ENCODE peak calls at places on chromosomes 12 and 14, in seven cellular contexts. Y, F, X, I, R, D and L are unnamed samples.

GRCh38 chr14:91231446-91231845 is 13.1 kb downstream of the GPR68 start:
- DNase-seq in Y (no peak), F (no peak), X (no peak), I (no peak), R (no peak), D (no peak), L (no peak)

GRCh38 chr14:84864582-84865271 is 665.2 kb upstream of the FLRT2 start:
- DNase-seq in Y (no peak), F (peak), X (no peak), I (no peak), R (no peak), D (no peak), L (no peak)

GRCh38 chr12:84637926-84638325 is 274.7 kb downstream of the SLC6A15 start:
- DNase-seq in Y (no peak), F (no peak), X (no peak), I (no peak), R (no peak), D (peak), L (peak)

GRCh38 chr12:53365245-53365904 is 14.6 kb upstream of the SP1 start:
- DNase-seq in Y (no peak), F (no peak), X (no peak), I (no peak), R (no peak), D (peak), L (no peak)

GRCh38 chr14:23660290-23661226 is 24.4 kb downstream of the DHRS2 start:
- DNase-seq in Y (no peak), F (no peak), X (no peak), I (no peak), R (no peak), D (no peak), L (no peak)

GRCh38 chr12:1277905-1278304 is 286.9 kb downstream of the ERC1 start:
- DNase-seq in Y (no peak), F (peak), X (no peak), I (no peak), R (no peak), D (no peak), L (no peak)

GRCh38 chr12:96223411-96224218 is 29.4 kb downstream of the ELK3 start:
- DNase-seq in Y (no peak), F (no peak), X (no peak), I (no peak), R (no peak), D (no peak), L (no peak)

GRCh38 chr12:45235087-45236025 is 19.5 kb downstream of the ANO6 start:
- DNase-seq in Y (no peak), F (no peak), X (no peak), I (peak), R (no peak), D (peak), L (peak)

GRCh38 chr14:24665440-24665991 is 31.5 kb upstream of the GZMB start:
- DNase-seq in Y (no peak), F (no peak), X (no peak), I (no peak), R (no peak), D (no peak), L (no peak)

GRCh38 chr14:52610187-52610586 is 57.6 kb downstream of the GPR137C start:
- DNase-seq in Y (no peak), F (no peak), X (no peak), I (no peak), R (no peak), D (no peak), L (no peak)

GRCh38 chr12:89140580-89141236 is 211.6 kb downstream of the DUSP6 start:
- DNase-seq in Y (peak), F (no peak), X (no peak), I (no peak), R (no peak), D (peak), L (peak)

GRCh38 chr12:90854136-90854689 is 100.8 kb downstream of the CCER1 start:
- DNase-seq in Y (no peak), F (peak), X (no peak), I (peak), R (peak), D (peak), L (peak)

GRCh38 chr14:102915292-102916110 is 7.0 kb upstream of the AMN start:
- DNase-seq in Y (no peak), F (no peak), X (no peak), I (no peak), R (no peak), D (no peak), L (no peak)

GRCh38 chr12:14828896-14829295 is 14.4 kb downstream of the ART4 start:
- DNase-seq in Y (no peak), F (peak), X (no peak), I (no peak), R (no peak), D (peak), L (no peak)

GRCh38 chr14:80996049-80996901 is 40.9 kb downstream of the TSHR start:
- DNase-seq in Y (no peak), F (peak), X (no peak), I (peak), R (peak), D (peak), L (peak)

GRCh38 chr12:76762556-76762955 is 1.4 kb upstream of the ZDHHC17 start:
- DNase-seq in Y (no peak), F (peak), X (no peak), I (no peak), R (no peak), D (no peak), L (no peak)

GRCh38 chr12:26018926-26019325 is 60.4 kb downstream of the RASSF8 start:
- DNase-seq in Y (no peak), F (no peak), X (no peak), I (no peak), R (no peak), D (no peak), L (no peak)

GRCh38 chr12:79555006-79555925 is 135.5 kb downstream of the PAWR start:
- DNase-seq in Y (no peak), F (peak), X (no peak), I (no peak), R (no peak), D (peak), L (peak)

GRCh38 chr12:98352218-98352811 is 163.1 kb upstream of the TMPO start:
- DNase-seq in Y (no peak), F (no peak), X (no peak), I (no peak), R (no peak), D (peak), L (peak)

GRCh38 chr12:130249376-130249775 is 87.1 kb downstream of the FZD10 start:
- DNase-seq in Y (no peak), F (no peak), X (no peak), I (no peak), R (no peak), D (no peak), L (no peak)

GRCh38 chr12:113912761-113913295 is 53.3 kb downstream of the RBM19 start:
- DNase-seq in Y (peak), F (peak), X (peak), I (peak), R (peak), D (peak), L (no peak)

GRCh38 chr12:76768566-76768965 is 4.7 kb downstream of the ZDHHC17 start:
- DNase-seq in Y (no peak), F (no peak), X (no peak), I (no peak), R (no peak), D (no peak), L (no peak)

GRCh38 chr12:21379218-21379617 is 6.5 kb downstream of the IAPP start:
- DNase-seq in Y (no peak), F (no peak), X (no peak), I (no peak), R (no peak), D (no peak), L (no peak)

GRCh38 chr12:121145221-121145620 is 12.5 kb downstream of the P2RX7 start:
- DNase-seq in Y (no peak), F (no peak), X (no peak), I (no peak), R (no peak), D (peak), L (no peak)

GRCh38 chr12:31204995-31205582 is 120.9 kb downstream of the SINHCAF start:
- DNase-seq in Y (no peak), F (no peak), X (no peak), I (no peak), R (no peak), D (peak), L (peak)

GRCh38 chr12:98373982-98374381 is 141.4 kb upstream of the TMPO start:
- DNase-seq in Y (no peak), F (no peak), X (no peak), I (no peak), R (no peak), D (peak), L (peak)

GRCh38 chr12:54375258-54375579 is 9.3 kb downstream of the ZNF385A start:
- DNase-seq in Y (no peak), F (no peak), X (no peak), I (no peak), R (no peak), D (no peak), L (no peak)

GRCh38 chr14:92039073-92039719 is 663 bp downstream of the TRIP11 start:
- DNase-seq in Y (no peak), F (peak), X (no peak), I (peak), R (peak), D (peak), L (peak)

GRCh38 chr12:122841544-122842321 is 6.5 kb downstream of the HIP1R start:
- DNase-seq in Y (no peak), F (no peak), X (peak), I (peak), R (no peak), D (peak), L (no peak)

GRCh38 chr14:52694761-52695480 is 437 bp downstream of the ERO1A start:
- DNase-seq in Y (peak), F (peak), X (peak), I (peak), R (peak), D (peak), L (peak)

GRCh38 chr12:39402922-39403321 is 40.0 kb downstream of the KIF21A start:
- DNase-seq in Y (no peak), F (no peak), X (no peak), I (no peak), R (no peak), D (no peak), L (no peak)

GRCh38 chr12:94929780-94930179 is 73.7 kb downstream of the NDUFA12 start:
- DNase-seq in Y (no peak), F (no peak), X (no peak), I (no peak), R (no peak), D (no peak), L (no peak)

GRCh38 chr12:3602488-3602887 is 111.5 kb downstream of the PRMT8 start:
- DNase-seq in Y (no peak), F (no peak), X (no peak), I (no peak), R (no peak), D (no peak), L (no peak)

DNA sequence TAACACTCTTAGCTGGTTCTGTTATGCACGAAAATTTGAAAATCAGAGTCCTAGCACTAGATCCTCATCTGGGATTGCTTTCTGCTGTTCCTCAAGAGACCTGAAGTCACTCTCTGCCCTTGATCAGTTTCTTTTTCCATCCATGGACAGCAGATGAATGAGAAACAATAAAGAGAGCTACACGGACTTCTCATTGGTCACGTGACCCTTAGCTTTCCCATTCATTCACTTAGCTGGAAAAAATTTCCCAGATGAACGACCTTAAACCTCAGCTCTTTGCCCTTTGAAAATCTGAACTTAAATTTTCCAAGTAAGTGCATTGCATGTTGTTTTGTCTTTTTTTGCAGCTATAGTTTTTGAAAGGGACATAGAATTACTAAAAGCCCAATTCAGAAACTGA is 27.2 kb upstream of the RGS6 start:
- DNase-seq in Y (no peak), F (no peak), X (no peak), I (no peak), R (no peak), D (no peak), L (no peak)
- H3K4me3 ChIP-seq in Y (no peak), F (no peak), X (no peak), I (no peak), R (no peak), D (no peak), L (no peak)

GRCh38 chr12:132124766-132125425 is 19.2 kb downstream of the DDX51 start:
- DNase-seq in Y (no peak), F (no peak), X (no peak), I (no peak), R (no peak), D (no peak), L (no peak)

GRCh38 chr12:132129007-132129406 is 15.1 kb downstream of the DDX51 start:
- DNase-seq in Y (no peak), F (no peak), X (no peak), I (no peak), R (no peak), D (no peak), L (no peak)

GRCh38 chr12:132123970-132124765 is 20.0 kb downstream of the DDX51 start:
- DNase-seq in Y (no peak), F (no peak), X (no peak), I (no peak), R (no peak), D (no peak), L (no peak)

GRCh38 chr12:132125736-132126135 is 18.4 kb downstream of the DDX51 start:
- DNase-seq in Y (no peak), F (no peak), X (no peak), I (no peak), R (no peak), D (no peak), L (no peak)

DNA sequence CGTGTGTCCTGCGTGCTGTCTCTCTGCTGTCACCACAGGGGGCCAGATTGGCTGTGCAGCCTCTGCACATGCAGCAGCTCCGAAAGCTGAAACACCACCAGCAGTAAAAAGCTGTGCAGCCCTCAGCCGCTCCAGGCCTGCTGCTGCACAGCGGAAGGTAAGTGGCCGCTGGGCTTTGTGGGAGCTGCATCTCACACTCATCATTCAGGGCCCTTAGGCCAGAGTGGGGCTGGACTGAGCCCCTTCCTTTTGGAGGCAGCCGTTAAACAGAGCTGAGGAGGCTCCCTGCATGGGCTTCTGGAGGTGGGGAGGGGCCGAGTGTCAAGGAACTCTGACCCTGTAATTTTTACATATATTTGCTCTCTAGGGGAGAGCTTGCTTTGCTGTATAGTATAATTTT is 17.1 kb downstream of the DDX51 start:
- DNase-seq in Y (no peak), F (no peak), X (no peak), I (no peak), R (no peak), D (no peak), L (no peak)
- H3K4me3 ChIP-seq in Y (no peak), F (no peak), X (no peak), I (no peak), R (no peak), D (no peak), L (no peak)

GRCh38 chr14:105043656-105044055 is 21.6 kb downstream of the GPR132 start:
- DNase-seq in Y (no peak), F (no peak), X (no peak), I (no peak), R (no peak), D (no peak), L (no peak)

GRCh38 chr14:105046891-105047282 is 18.3 kb downstream of the GPR132 start:
- DNase-seq in Y (no peak), F (no peak), X (no peak), I (no peak), R (no peak), D (no peak), L (no peak)

GRCh38 chr14:105042813-105043212 is 21.9 kb upstream of the CDCA4 start:
- DNase-seq in Y (no peak), F (no peak), X (no peak), I (no peak), R (no peak), D (no peak), L (no peak)

GRCh38 chr14:105047283-105048016 is 17.8 kb downstream of the GPR132 start:
- DNase-seq in Y (no peak), F (no peak), X (no peak), I (no peak), R (no peak), D (no peak), L (no peak)

DNA sequence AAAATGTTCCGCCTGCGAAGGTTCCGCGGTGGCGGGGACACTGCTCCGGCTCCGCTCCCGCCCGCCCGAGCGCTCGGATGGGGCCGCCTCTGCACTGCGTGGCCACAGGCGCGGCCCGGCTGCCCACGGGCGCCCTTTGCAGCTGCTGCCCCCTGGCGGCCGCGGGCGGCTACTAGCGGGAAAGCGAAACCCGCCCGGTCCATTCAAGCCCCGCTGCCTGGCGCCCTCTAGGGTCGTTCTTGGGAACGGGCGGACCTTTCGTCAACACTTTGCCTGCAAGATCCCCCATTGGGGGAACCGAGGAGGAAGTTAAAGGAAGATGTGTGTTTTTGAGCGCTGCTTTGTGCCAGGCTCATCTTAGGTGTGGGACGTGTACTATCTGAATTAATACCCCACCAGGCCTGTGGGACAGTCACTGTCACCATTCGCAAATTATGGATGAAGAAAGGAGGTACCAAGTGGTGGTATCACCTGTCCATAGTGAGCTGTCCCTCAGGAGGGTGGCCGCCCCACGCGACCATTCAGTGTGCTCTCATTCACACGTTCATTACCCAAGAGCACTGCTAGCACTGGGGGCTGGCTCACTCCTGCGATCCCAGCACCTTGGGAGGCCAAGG is 19.4 kb downstream of the GPR132 start:
- DNase-seq in Y (peak), F (peak), X (peak), I (peak), R (peak), D (peak), L (no peak)
- H3K4me3 ChIP-seq in Y (no peak), F (no peak), X (no peak), I (no peak), R (no peak), D (peak), L (no peak)

GRCh38 chr14:76329150-76329881 is 46.6 kb upstream of the ESRRB start:
- DNase-seq in Y (no peak), F (no peak), X (no peak), I (no peak), R (no peak), D (no peak), L (no peak)
- H3K4me3 ChIP-seq in Y (no peak), F (no peak), X (no peak), I (no peak), R (no peak), D (no peak), L (no peak)

GRCh38 chr14:93974299-93974698 is 2.1 kb downstream of the ASB2 start:
- DNase-seq in Y (no peak), F (no peak), X (no peak), I (no peak), R (no peak), D (no peak), L (no peak)
- H3K4me3 ChIP-seq in Y (peak), F (no peak), X (peak), I (no peak), R (no peak), D (no peak), L (no peak)

DNA sequence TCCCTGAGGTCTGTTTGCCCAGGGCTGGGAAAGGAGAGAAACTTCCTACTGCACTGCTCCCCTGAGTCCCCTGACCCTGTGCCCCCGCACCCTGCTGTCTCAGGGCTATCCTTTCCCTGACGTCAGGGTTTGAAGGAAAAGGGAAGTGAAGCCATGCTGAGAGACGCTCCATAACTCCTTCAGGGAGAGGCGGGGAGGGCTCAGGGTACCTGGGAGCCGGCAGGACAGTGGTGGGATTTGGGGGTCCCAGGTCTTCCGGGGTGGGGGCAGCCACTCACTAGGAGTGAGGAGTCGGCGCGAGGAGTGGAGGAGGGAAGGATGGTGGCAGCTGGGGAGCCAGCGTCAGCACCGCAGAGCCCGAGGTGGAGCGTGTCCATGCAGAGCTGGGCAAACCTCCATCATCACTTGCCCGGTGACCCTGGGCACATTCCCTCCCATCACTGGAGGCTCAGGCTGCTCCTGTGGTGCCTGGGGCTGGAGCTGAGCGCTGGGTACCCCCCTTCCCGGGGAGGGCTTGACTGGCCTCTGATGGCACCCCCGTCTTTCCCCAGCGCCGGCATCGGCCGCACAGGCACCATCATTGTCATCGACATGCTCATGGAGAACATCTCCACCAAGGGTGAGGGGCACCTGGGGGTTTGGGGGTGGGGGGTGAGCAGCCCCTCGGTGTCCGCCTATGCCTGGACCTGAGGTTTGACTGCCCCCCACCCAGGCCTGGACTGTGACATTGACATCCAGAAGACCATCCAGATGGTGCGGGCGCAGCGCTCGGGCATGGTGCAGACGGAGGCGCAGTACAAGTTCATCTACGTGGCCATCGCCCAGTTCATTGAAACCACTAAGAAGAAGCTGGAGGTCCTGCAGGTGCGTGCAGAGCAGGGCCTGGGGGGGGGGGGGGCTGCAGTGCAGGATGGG is 8.5 kb downstream of the PTPN6 start:
- DNase-seq in Y (peak), F (no peak), X (no peak), I (no peak), R (peak), D (no peak), L (no peak)
- H3K4me3 ChIP-seq in Y (peak), F (no peak), X (no peak), I (no peak), R (no peak), D (no peak), L (no peak)